ENCODE peak calls at places on chromosomes 12 and 14, in eight cellular contexts. G is tibial nerve; K is keratinocyte; C is A549; O is CD8-positive, alpha-beta T cell; R is breast epithelium; H is mammary epithelial cell; L is astrocyte. U is an unnamed sample.

GRCh38 chr12:59077153-59077930 is 157.0 kb upstream of the LRIG3 start:
- DNase-seq in G (no peak), K (no peak), C (no peak), O (no peak), R (peak), H (peak), L (no peak), U (no peak)

GRCh38 chr12:59660921-59661597 is 65.2 kb downstream of the SLC16A7 start:
- DNase-seq in G (no peak), K (no peak), C (no peak), O (no peak), R (no peak), H (no peak), L (peak), U (no peak)

GRCh38 chr12:127579446-127579845 is 687.5 kb upstream of the TMEM132C start:
- DNase-seq in G (no peak), K (no peak), C (no peak), O (no peak), R (no peak), H (no peak), L (no peak), U (no peak)

GRCh38 chr12:49091056-49091835 is 3.4 kb downstream of the DHH start:
- DNase-seq in G (no peak), K (no peak), C (no peak), O (no peak), R (no peak), H (no peak), L (no peak), U (no peak)

GRCh38 chr12:54017845-54018607 is 9.2 kb downstream of the HOXC8 start:
- DNase-seq in G (peak), K (no peak), C (peak), O (peak), R (peak), H (peak), L (no peak), U (no peak)

GRCh38 chr12:116591608-116592115 is 32.5 kb downstream of the MAP1LC3B2 start:
- DNase-seq in G (no peak), K (no peak), C (no peak), O (no peak), R (no peak), H (no peak), L (peak), U (no peak)

GRCh38 chr12:90977224-90977623 is 22.2 kb upstream of the CCER1 start:
- DNase-seq in G (no peak), K (no peak), C (no peak), O (no peak), R (no peak), H (no peak), L (no peak), U (no peak)

GRCh38 chr12:122937622-122938091 is 28.6 kb downstream of the ABCB9 start:
- DNase-seq in G (no peak), K (no peak), C (no peak), O (no peak), R (no peak), H (no peak), L (no peak), U (no peak)

GRCh38 chr14:65976771-65977170 is 509.4 kb upstream of the CCDC196 start:
- DNase-seq in G (no peak), K (no peak), C (no peak), O (no peak), R (no peak), H (no peak), L (peak), U (no peak)

GRCh38 chr12:67645571-67645970 is 3.0 kb upstream of the DYRK2 start:
- DNase-seq in G (no peak), K (no peak), C (no peak), O (no peak), R (no peak), H (peak), L (peak), U (no peak)

GRCh38 chr12:12604790-12605189 is 6.9 kb upstream of the CREBL2 start:
- DNase-seq in G (no peak), K (no peak), C (no peak), O (no peak), R (no peak), H (no peak), L (no peak), U (no peak)

GRCh38 chr12:19909418-19909817 is 458.9 kb upstream of the PDE3A start:
- DNase-seq in G (no peak), K (no peak), C (no peak), O (no peak), R (no peak), H (no peak), L (no peak), U (no peak)

GRCh38 chr14:82449926-82450325 is 916.3 kb upstream of the SEL1L start:
- DNase-seq in G (no peak), K (no peak), C (no peak), O (no peak), R (no peak), H (no peak), L (no peak), U (no peak)

GRCh38 chr12:52082026-52082667 is 2.6 kb downstream of the SMIM41 start:
- DNase-seq in G (no peak), K (no peak), C (no peak), O (no peak), R (no peak), H (no peak), L (peak), U (no peak)

GRCh38 chr12:52082988-52083637 is 3.6 kb downstream of the SMIM41 start:
- DNase-seq in G (peak), K (no peak), C (peak), O (peak), R (peak), H (no peak), L (peak), U (no peak)

GRCh38 chr12:52083638-52083996 is 4.1 kb downstream of the SMIM41 start:
- DNase-seq in G (no peak), K (no peak), C (no peak), O (no peak), R (no peak), H (no peak), L (no peak), U (no peak)

GRCh38 chr12:52081263-52081733 is 1.8 kb downstream of the SMIM41 start:
- DNase-seq in G (no peak), K (no peak), C (no peak), O (no peak), R (no peak), H (no peak), L (no peak), U (no peak)

DNA sequence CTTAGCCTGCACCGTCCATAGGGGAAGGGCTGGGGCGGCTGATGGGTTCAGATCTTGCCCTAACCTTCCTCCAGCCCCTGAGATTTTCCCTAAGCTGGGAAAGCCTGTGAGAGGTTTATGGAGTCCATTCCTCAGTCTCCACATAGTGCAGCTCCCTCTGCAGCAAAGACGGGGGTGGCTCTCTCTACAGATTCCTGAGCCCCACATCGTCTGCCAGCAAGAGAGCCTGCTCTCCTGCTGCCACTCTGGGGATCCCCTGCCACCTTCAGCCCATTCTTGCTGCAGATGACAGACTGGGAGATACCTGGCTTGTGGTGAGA is 3.1 kb downstream of the SMIM41 start:
- DNase-seq in G (no peak), K (no peak), C (no peak), O (no peak), R (no peak), H (no peak), L (no peak), U (no peak)
- H3K27ac ChIP-seq in G (peak), K (no peak), C (no peak), O (no peak), R (peak), H (no peak), L (no peak), U (no peak)

GRCh38 chr12:3530548-3530947 is 39.5 kb downstream of the PRMT8 start:
- DNase-seq in G (no peak), K (no peak), C (no peak), O (no peak), R (no peak), H (no peak), L (no peak), U (no peak)
- H3K27ac ChIP-seq in G (no peak), K (no peak), C (no peak), O (no peak), R (no peak), H (no peak), L (no peak), U (no peak)

GRCh38 chr12:55658635-55659391 is 22.1 kb downstream of the OR10P1 start:
- DNase-seq in G (no peak), K (no peak), C (no peak), O (no peak), R (no peak), H (no peak), L (no peak), U (no peak)

GRCh38 chr12:55663391-55663790 is 26.7 kb downstream of the OR10P1 start:
- DNase-seq in G (no peak), K (no peak), C (no peak), O (no peak), R (no peak), H (no peak), L (no peak), U (no peak)

GRCh38 chr12:55657282-55657681 is 20.6 kb downstream of the OR10P1 start:
- DNase-seq in G (no peak), K (no peak), C (no peak), O (no peak), R (no peak), H (no peak), L (no peak), U (no peak)

GRCh38 chr12:55658212-55658611 is 21.5 kb downstream of the OR10P1 start:
- DNase-seq in G (no peak), K (no peak), C (no peak), O (no peak), R (no peak), H (no peak), L (no peak), U (no peak)

GRCh38 chr12:55659486-55660385 is 23.0 kb downstream of the OR10P1 start:
- DNase-seq in G (no peak), K (no peak), C (peak), O (no peak), R (no peak), H (no peak), L (peak), U (no peak)
- H3K27ac ChIP-seq in G (no peak), K (no peak), C (no peak), O (no peak), R (no peak), H (no peak), L (no peak), U (no peak)

GRCh38 chr12:105674871-105675699 is 344.6 kb downstream of the C12orf75 start:
- DNase-seq in G (no peak), K (no peak), C (no peak), O (no peak), R (no peak), H (no peak), L (no peak), U (no peak)
- H3K27ac ChIP-seq in G (peak), K (no peak), C (no peak), O (no peak), R (peak), H (no peak), L (no peak), U (no peak)

GRCh38 chr12:124096869-124097434 is 123.9 kb downstream of the ZNF664 start:
- DNase-seq in G (no peak), K (no peak), C (no peak), O (no peak), R (no peak), H (no peak), L (no peak), U (no peak)

GRCh38 chr12:124099661-124100060 is 126.6 kb downstream of the ZNF664 start:
- DNase-seq in G (no peak), K (no peak), C (no peak), O (no peak), R (no peak), H (no peak), L (no peak), U (no peak)

GRCh38 chr12:124097681-124098080 is 124.7 kb downstream of the ZNF664 start:
- DNase-seq in G (no peak), K (no peak), C (no peak), O (no peak), R (peak), H (no peak), L (no peak), U (no peak)

GRCh38 chr12:124098887-124099286 is 125.9 kb downstream of the ZNF664 start:
- DNase-seq in G (no peak), K (no peak), C (no peak), O (no peak), R (no peak), H (no peak), L (no peak), U (peak)

GRCh38 chr12:124098101-124098757 is 125.2 kb downstream of the ZNF664 start:
- DNase-seq in G (no peak), K (no peak), C (no peak), O (no peak), R (no peak), H (no peak), L (no peak), U (no peak)
- H3K27ac ChIP-seq in G (peak), K (no peak), C (no peak), O (no peak), R (no peak), H (no peak), L (no peak), U (peak)

GRCh38 chr12:57851552-57852186 is 5.1 kb upstream of the CTDSP2 start:
- DNase-seq in G (no peak), K (no peak), C (no peak), O (no peak), R (no peak), H (no peak), L (no peak), U (no peak)
- H3K27ac ChIP-seq in G (peak), K (no peak), C (peak), O (no peak), R (no peak), H (no peak), L (no peak), U (peak)

GRCh38 chr12:64187370-64187769 is 34.7 kb downstream of the KICS2 start:
- DNase-seq in G (no peak), K (no peak), C (no peak), O (no peak), R (no peak), H (peak), L (peak), U (no peak)
- H3K27ac ChIP-seq in G (no peak), K (peak), C (peak), O (no peak), R (no peak), H (peak), L (peak), U (no peak)

GRCh38 chr14:74133833-74134481 is 49.2 kb downstream of the LIN52 start:
- DNase-seq in G (no peak), K (no peak), C (no peak), O (no peak), R (no peak), H (no peak), L (no peak), U (no peak)
- H3K27ac ChIP-seq in G (no peak), K (no peak), C (no peak), O (no peak), R (no peak), H (no peak), L (no peak), U (no peak)

GRCh38 chr14:28596336-28596735 is 170.3 kb upstream of the FOXG1 start:
- DNase-seq in G (no peak), K (no peak), C (peak), O (no peak), R (no peak), H (peak), L (peak), U (no peak)
- H3K27ac ChIP-seq in G (no peak), K (no peak), C (no peak), O (no peak), R (no peak), H (no peak), L (no peak), U (no peak)